ENCODE peak calls at places on chromosome 18, in eight cellular contexts. A is activated CD4-positive, alpha-beta T cell treated with anti-CD3 and anti-CD28 coated beads, Interleukin-2, amount 50 U/mL, for 1 hour; Z is RWPE1; N is lung microvascular endothelial cell; L is AG20443; E is hepatocyte; C is upper lobe of right lung; W is OCI-M1. Q is an unnamed sample.

GRCh38 chr18:34158881-34159690 is 65.6 kb downstream of the NOL4 start:
- DNase-seq in N (peak), C (peak), E (peak), Z (no peak), L (peak), W (no peak), A (no peak), Q (no peak)

GRCh38 chr18:74508821-74509225 is 12.7 kb downstream of the CNDP2 start:
- DNase-seq in Z (no peak), A (no peak), W (no peak), E (peak), C (no peak), N (no peak), L (no peak), Q (peak)

GRCh38 chr18:45997689-45998088 is 30.6 kb upstream of the EPG5 start:
- DNase-seq in L (no peak), N (no peak), E (no peak), W (no peak), Z (no peak), A (no peak), C (no peak), Q (no peak)

GRCh38 chr18:31497711-31498449 is at the start of gene DSG2:
- DNase-seq in E (peak), A (peak), N (peak), W (no peak), L (peak), Z (peak), C (peak), Q (peak)

GRCh38 chr18:23650963-23651927 is 11.5 kb downstream of the ANKRD29 start:
- DNase-seq in A (no peak), C (no peak), L (peak), E (peak), W (no peak), N (peak), Z (peak), Q (no peak)

GRCh38 chr18:48333563-48333962 is 75.6 kb downstream of the ZBTB7C start:
- DNase-seq in C (no peak), A (no peak), L (no peak), N (no peak), E (no peak), Z (no peak), W (no peak), Q (no peak)

GRCh38 chr18:36326771-36327170 is 29.3 kb downstream of the FHOD3 start:
- DNase-seq in N (no peak), A (no peak), C (no peak), Z (no peak), L (no peak), W (no peak), E (no peak), Q (no peak)

GRCh38 chr18:32714571-32715148 is 58.2 kb downstream of the KLHL14 start:
- DNase-seq in Z (peak), N (peak), C (no peak), A (no peak), E (peak), W (peak), L (peak), Q (peak)

GRCh38 chr18:8654482-8655451 is 45.5 kb downstream of the RAB12 start:
- DNase-seq in E (peak), Z (peak), N (peak), C (no peak), L (peak), W (peak), A (no peak), Q (peak)

GRCh38 chr18:79902075-79902474 is 49.4 kb downstream of the SLC66A2 start:
- DNase-seq in L (no peak), A (no peak), E (no peak), Z (no peak), C (no peak), W (no peak), N (no peak), Q (no peak)

GRCh38 chr18:11260963-11261441 is 111.6 kb upstream of the PIEZO2 start:
- DNase-seq in A (no peak), W (no peak), C (no peak), L (no peak), Z (no peak), E (no peak), N (no peak), Q (no peak)

GRCh38 chr18:49411928-49412327 is 48.5 kb downstream of the DYM start:
- DNase-seq in E (no peak), A (no peak), N (peak), L (no peak), C (no peak), W (no peak), Z (no peak), Q (no peak)

GRCh38 chr18:35118641-35119040 is 77.4 kb downstream of the MAPRE2 start:
- DNase-seq in L (no peak), W (no peak), E (no peak), A (no peak), C (no peak), Z (no peak), N (no peak), Q (no peak)

GRCh38 chr18:10015288-10015701 is 101.5 kb downstream of the VAPA start:
- DNase-seq in A (no peak), W (peak), N (no peak), Z (peak), E (peak), C (no peak), L (peak), Q (no peak)

GRCh38 chr18:56148373-56148772 is 490.0 kb downstream of the TXNL1 start:
- DNase-seq in N (no peak), Z (no peak), L (peak), C (no peak), E (no peak), W (peak), A (no peak), Q (no peak)

GRCh38 chr18:50671376-50671775 is 111.5 kb downstream of the MAPK4 start:
- DNase-seq in E (no peak), Z (no peak), L (no peak), W (peak), N (no peak), A (no peak), C (no peak), Q (no peak)

GRCh38 chr18:58962331-58962730 is 97.7 kb downstream of the ZNF532 start:
- DNase-seq in C (no peak), W (no peak), L (no peak), N (no peak), E (no peak), Z (no peak), A (no peak), Q (no peak)

GRCh38 chr18:72995558-72995957 is 127.8 kb upstream of the NETO1 start:
- DNase-seq in E (no peak), L (no peak), Z (peak), W (no peak), A (no peak), N (no peak), C (no peak), Q (no peak)

GRCh38 chr18:31614044-31614443 is 22.4 kb downstream of the TTR start:
- DNase-seq in N (no peak), L (no peak), E (no peak), A (no peak), W (no peak), C (no peak), Z (no peak), Q (no peak)

GRCh38 chr18:48007955-48008701 is 77.7 kb upstream of the SMAD2 start:
- DNase-seq in N (peak), L (peak), E (peak), C (peak), Z (peak), A (peak), W (peak), Q (peak)

GRCh38 chr18:59873616-59874015 is 26.2 kb upstream of the PMAIP1 start:
- DNase-seq in A (no peak), C (no peak), Z (no peak), L (no peak), W (no peak), E (no peak), N (no peak), Q (no peak)